ENCODE peak calls at places on chromosomes 6 and 20, in four cellular contexts. X is WTC11, Y is GM12878, M is K562. H is an unnamed sample.

GRCh38 chr6:122736166-122736565 is 43.4 kb upstream of the FABP7 start:
- DNase-seq in X (no peak), Y (no peak), M (no peak), H (no peak)

GRCh38 chr6:19834858-19835257 is 2.3 kb upstream of the ID4 start:
- DNase-seq in X (no peak), Y (no peak), M (no peak), H (no peak)

GRCh38 chr20:23283096-23283850 is 67.3 kb upstream of the NXT1 start:
- DNase-seq in X (no peak), Y (no peak), M (no peak), H (no peak)

GRCh38 chr6:80132942-80133517 is 26.6 kb downstream of the BCKDHB start:
- DNase-seq in X (peak; percentile 36), Y (no peak), M (peak; percentile 51), H (peak; percentile 39)

GRCh38 chr6:126618639-126619331 is 278.9 kb downstream of the CENPW start:
- DNase-seq in X (no peak), Y (no peak), M (no peak), H (no peak)

GRCh38 chr6:106476326-106477105 is 116.0 kb downstream of the CRYBG1 start:
- DNase-seq in X (no peak), Y (no peak), M (no peak), H (no peak)

GRCh38 chr20:48015943-48016723 is 230.9 kb upstream of the SULF2 start:
- DNase-seq in X (no peak), Y (no peak), M (no peak), H (no peak)

GRCh38 chr20:41398408-41398807 is 31.8 kb upstream of the EMILIN3 start:
- DNase-seq in X (no peak), Y (no peak), M (no peak), H (no peak)

GRCh38 chr6:34940030-34940434 is 51.0 kb downstream of the ANKS1A start:
- DNase-seq in X (no peak), Y (no peak), M (no peak), H (no peak)

GRCh38 chr6:124688369-124688768 is 273.9 kb upstream of the RNF217 start:
- DNase-seq in X (no peak), Y (no peak), M (no peak), H (no peak)

GRCh38 chr6:12313992-12314589 is 23.9 kb downstream of the EDN1 start:
- DNase-seq in X (no peak), Y (no peak), M (no peak), H (no peak)

GRCh38 chr20:47847882-47848485 is 62.7 kb upstream of the SULF2 start:
- DNase-seq in X (no peak), Y (no peak), M (no peak), H (no peak)

GRCh38 chr20:6920991-6921613 is 153.6 kb downstream of the BMP2 start:
- DNase-seq in X (no peak), Y (no peak), M (no peak), H (no peak)

GRCh38 chr6:125899726-125900182 is 56.8 kb upstream of the HINT3 start:
- DNase-seq in X (no peak), Y (no peak), M (no peak), H (no peak)

GRCh38 chr20:8097307-8097706 is 34.8 kb upstream of the PLCB1 start:
- DNase-seq in X (no peak), Y (no peak), M (no peak), H (no peak)

GRCh38 chr20:8094415-8094818 is 37.6 kb upstream of the PLCB1 start:
- DNase-seq in X (no peak), Y (no peak), M (no peak), H (no peak)

GRCh38 chr20:8094845-8095244 is 37.2 kb upstream of the PLCB1 start:
- DNase-seq in X (no peak), Y (no peak), M (no peak), H (no peak)

GRCh38 chr20:8095648-8096572 is 36.2 kb upstream of the PLCB1 start:
- DNase-seq in X (no peak), Y (no peak), M (no peak), H (no peak)
- TF ChIP-seq USF1 in X (no peak), Y (no peak), M (no peak), H (no peak)

DNA sequence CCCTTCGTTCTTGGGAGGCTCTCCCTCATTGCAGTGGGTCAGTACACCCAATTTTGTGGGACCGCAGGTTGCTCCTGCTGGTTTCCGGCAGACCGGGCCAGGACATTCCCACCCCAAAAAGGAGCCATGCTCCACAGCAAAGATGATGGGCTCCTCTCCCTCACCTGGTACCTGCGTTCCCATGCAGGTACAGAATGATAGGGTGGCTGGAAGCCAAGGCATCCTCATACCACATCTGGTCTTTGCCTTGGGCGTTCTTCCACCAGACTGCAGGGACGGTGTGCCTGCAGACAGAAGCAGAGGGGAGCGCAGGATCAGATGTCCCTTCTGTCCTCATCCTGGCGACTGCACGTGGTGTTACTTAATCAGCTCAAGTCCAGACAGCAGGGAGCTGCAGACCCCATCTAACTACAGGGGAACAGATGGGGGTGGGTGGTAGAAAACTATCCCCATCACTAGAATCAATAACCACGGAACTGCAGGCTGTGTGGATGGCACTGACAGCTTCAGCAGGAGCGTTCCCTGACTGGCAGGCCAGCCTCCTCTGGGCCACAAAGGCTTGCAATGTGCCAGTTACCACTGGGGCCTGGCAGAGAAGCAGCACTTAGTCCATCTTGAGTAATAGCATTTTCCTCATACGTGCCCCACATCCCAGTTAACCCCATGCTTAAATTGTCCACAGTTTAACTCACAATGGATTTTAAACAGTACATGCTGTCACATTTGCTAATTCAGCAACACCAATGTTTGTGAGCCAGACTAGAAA is 70.4 kb downstream of the ABHD12 start:
- DNase-seq in X (peak; percentile 3), Y (no peak), M (no peak), H (peak; percentile 70)
- TF ChIP-seq USF1 in X (no peak), Y (no peak), M (no peak), H (no peak)

GRCh38 chr20:37295001-37295400 is 5.5 kb downstream of the MANBAL start:
- DNase-seq in X (no peak), Y (no peak), M (peak; percentile 39), H (no peak)
- TF ChIP-seq USF1 in X (no peak), Y (no peak), M (no peak), H (peak; percentile 21)

GRCh38 chr6:28747083-28747630 is 176.6 kb downstream of the TRIM27 start:
- DNase-seq in X (no peak), Y (no peak), M (no peak), H (no peak)

GRCh38 chr6:28751514-28751913 is 172.3 kb downstream of the TRIM27 start:
- DNase-seq in X (no peak), Y (no peak), M (no peak), H (no peak)

GRCh38 chr6:28751963-28752350 is 171.8 kb downstream of the TRIM27 start:
- DNase-seq in X (no peak), Y (no peak), M (no peak), H (no peak)

GRCh38 chr6:28750926-28751458 is 172.8 kb downstream of the TRIM27 start:
- DNase-seq in X (no peak), Y (no peak), M (no peak), H (no peak)

GRCh38 chr6:28747631-28748157 is 176.1 kb downstream of the TRIM27 start:
- DNase-seq in X (peak; percentile 77), Y (no peak), M (peak; percentile 79), H (no peak)
- TF ChIP-seq USF1 in X (no peak), Y (no peak), M (no peak), H (no peak)

GRCh38 chr20:33915726-33916331 is 77.9 kb upstream of the RALY start:
- DNase-seq in X (peak; percentile 74), Y (no peak), M (peak; percentile 84), H (peak; percentile 44)
- TF ChIP-seq USF1 in X (no peak), Y (no peak), M (peak; percentile 47), H (no peak)

GRCh38 chr6:43771858-43772570 is 2.0 kb downstream of the VEGFA start:
- DNase-seq in X (peak; percentile 69), Y (no peak), M (peak; percentile 87), H (peak; percentile 82)

GRCh38 chr6:43774776-43775583 is 5.0 kb downstream of the VEGFA start:
- DNase-seq in X (peak; percentile 85), Y (no peak), M (peak; percentile 88), H (peak; percentile 91)

GRCh38 chr6:43773981-43774775 is 4.2 kb downstream of the VEGFA start:
- DNase-seq in X (peak; percentile 9), Y (no peak), M (no peak), H (no peak)

GRCh38 chr6:43772571-43773049 is 2.6 kb downstream of the VEGFA start:
- DNase-seq in X (peak; percentile 45), Y (no peak), M (peak; percentile 55), H (peak; percentile 58)

GRCh38 chr6:43773050-43773956 is 3.3 kb downstream of the VEGFA start:
- DNase-seq in X (peak; percentile 62), Y (no peak), M (peak; percentile 81), H (peak; percentile 71)
- TF ChIP-seq USF1 in X (no peak), Y (no peak), M (no peak), H (no peak)

H was measured in SK-N-SH.